ENCODE peak calls at places on chromosomes 2 and 18, in four cellular contexts. F is fibroblast of mammary gland, E is H1, D is neural progenitor cell. V is an unnamed sample.

GRCh38 chr2:185291035-185291647 is 447.5 kb upstream of the FSIP2 start:
- DNase-seq in E (peak; percentile 74), D (peak; percentile 82), F (peak; percentile 55), V (peak; percentile 59)

GRCh38 chr2:31390324-31390723 is 24.2 kb downstream of the XDH start:
- DNase-seq in E (no peak), F (no peak), D (no peak), V (peak; percentile 13)

GRCh38 chr18:37385846-37386435 is 179.7 kb downstream of the CELF4 start:
- DNase-seq in D (peak; percentile 56), E (no peak), F (peak; percentile 48), V (peak; percentile 60)

GRCh38 chr2:4763009-4763408 is 929.2 kb upstream of the SOX11 start:
- DNase-seq in F (no peak), D (peak; percentile 78), E (peak; percentile 63), V (no peak)

GRCh38 chr2:130949954-130950353 is 113.2 kb downstream of the ARHGEF4 start:
- DNase-seq in D (no peak), E (no peak), F (no peak), V (no peak)

GRCh38 chr18:39149211-39149806 is 1583.7 kb upstream of the CELF4 start:
- DNase-seq in F (peak; percentile 4), D (peak; percentile 28), E (no peak), V (no peak)

GRCh38 chr2:124265641-124266040 is 240.6 kb downstream of the CNTNAP5 start:
- DNase-seq in F (no peak), D (no peak), E (no peak), V (no peak)

GRCh38 chr2:150133623-150134022 is 353.8 kb downstream of the RND3 start:
- DNase-seq in D (no peak), F (peak; percentile 95), E (no peak), V (peak; percentile 90)

GRCh38 chr2:29143657-29144056 is 28.4 kb downstream of the CLIP4 start:
- DNase-seq in D (no peak), E (no peak), F (no peak), V (no peak)

GRCh38 chr2:199019898-199020507 is 437.7 kb downstream of the SATB2 start:
- DNase-seq in F (peak; percentile 69), E (no peak), D (peak; percentile 66), V (peak; percentile 65)

GRCh38 chr18:68462148-68462547 is 252.8 kb downstream of the TMX3 start:
- DNase-seq in D (no peak), E (no peak), F (no peak), V (no peak)

GRCh38 chr2:36318547-36318946 is 37.0 kb upstream of the CRIM1 start:
- DNase-seq in D (no peak), F (peak; percentile 20), E (no peak), V (peak; percentile 9)

GRCh38 chr2:6864938-6865345 is 765 bp downstream of the CMPK2 start:
- DNase-seq in F (no peak), D (peak; percentile 41), E (peak; percentile 69), V (no peak)

GRCh38 chr2:12059616-12060441 is 313.4 kb downstream of the LPIN1 start:
- DNase-seq in E (no peak), D (no peak), F (no peak), V (no peak)

GRCh38 chr2:98486374-98486981 is 41.8 kb downstream of the INPP4A start:
- DNase-seq in E (no peak), F (no peak), D (no peak), V (no peak)

GRCh38 chr2:237551071-237551574 is 15.3 kb upstream of the PRLH start:
- DNase-seq in F (no peak), D (no peak), E (no peak), V (no peak)

GRCh38 chr18:67386028-67386427 is 130.5 kb downstream of the DSEL start:
- DNase-seq in D (no peak), E (no peak), F (peak; percentile 45), V (peak; percentile 54)

GRCh38 chr18:3151379-3152264 is 68.1 kb downstream of the MYOM1 start:
- DNase-seq in F (peak; percentile 45), D (peak; percentile 46), E (no peak), V (peak; percentile 50)

GRCh38 chr2:12488365-12488972 is 228.3 kb upstream of the TRIB2 start:
- DNase-seq in E (no peak), D (no peak), F (no peak), V (no peak)

GRCh38 chr18:8699948-8700347 is 5.4 kb upstream of the MTCL1 start:
- DNase-seq in F (peak; percentile 55), D (no peak), E (no peak), V (peak; percentile 72)

GRCh38 chr2:70994055-70994444 is 623 bp downstream of the TEX261 start:
- DNase-seq in E (no peak), D (peak; percentile 15), F (no peak), V (peak; percentile 2)

GRCh38 chr2:126446106-126446695 is 209.8 kb upstream of the GYPC start:
- DNase-seq in E (no peak), F (no peak), D (peak; percentile 40), V (no peak)

GRCh38 chr2:64592994-64593655 is 60.6 kb downstream of the SERTAD2 start:
- DNase-seq in D (no peak), E (no peak), F (peak; percentile 47), V (peak; percentile 52)

GRCh38 chr2:226611944-226612318 is 187.7 kb downstream of the IRS1 start:
- DNase-seq in D (no peak), E (no peak), F (peak; percentile 82), V (peak; percentile 61)

GRCh38 chr2:1854747-1855146 is 110.4 kb upstream of the PXDN start:
- DNase-seq in D (peak; percentile 86), E (peak; percentile 75), F (peak; percentile 28), V (peak; percentile 53)

GRCh38 chr18:3457261-3457724 is 7.3 kb downstream of the TGIF1 start:
- DNase-seq in E (no peak), F (no peak), D (no peak), V (no peak)

GRCh38 chr2:212520340-212520739 is 18.3 kb downstream of the ERBB4 start:
- DNase-seq in F (peak; percentile 19), E (no peak), D (peak; percentile 33), V (peak; percentile 26)

GRCh38 chr2:174337337-174338154 is 2.8 kb downstream of the SP9 start:
- DNase-seq in F (no peak), E (peak; percentile 78), D (peak; percentile 85), V (no peak)

GRCh38 chr2:128323501-128323931 is 4.8 kb upstream of the HS6ST1 start:
- DNase-seq in E (no peak), D (no peak), F (no peak), V (no peak)

GRCh38 chr2:229641676-229642075 is 72.7 kb downstream of the DNER start:
- DNase-seq in F (no peak), E (no peak), D (no peak), V (no peak)

GRCh38 chr18:32714571-32715148 is 58.2 kb downstream of the KLHL14 start:
- DNase-seq in D (peak; percentile 77), F (peak; percentile 69), E (peak; percentile 56), V (peak; percentile 67)

GRCh38 chr2:237744613-237745249 is 53.8 kb upstream of the RBM44 start:
- DNase-seq in D (peak; percentile 71), F (peak; percentile 52), E (peak; percentile 96), V (peak; percentile 66)

GRCh38 chr2:38104598-38104997 is 28.6 kb upstream of the CYP1B1 start:
- DNase-seq in E (no peak), F (no peak), D (no peak), V (no peak)

GRCh38 chr2:183207110-183207509 is 82.9 kb downstream of the NUP35 start:
- DNase-seq in E (no peak), D (peak; percentile 29), F (peak; percentile 3), V (peak; percentile 66)

GRCh38 chr2:108593547-108594098 is 59.4 kb downstream of the LIMS1 start:
- DNase-seq in D (no peak), F (peak; percentile 94), E (no peak), V (peak; percentile 94)

GRCh38 chr2:592737-593136 is 84.5 kb downstream of the TMEM18 start:
- DNase-seq in E (no peak), F (no peak), D (no peak), V (no peak)

GRCh38 chr2:595831-596592 is 81.2 kb downstream of the TMEM18 start:
- DNase-seq in D (no peak), E (no peak), F (no peak), V (no peak)

GRCh38 chr2:594297-594949 is 82.8 kb downstream of the TMEM18 start:
- DNase-seq in D (no peak), E (no peak), F (no peak), V (no peak)

GRCh38 chr2:595141-595805 is 81.9 kb downstream of the TMEM18 start:
- DNase-seq in D (no peak), E (no peak), F (no peak), V (no peak)

GRCh38 chr2:593354-594026 is 83.7 kb downstream of the TMEM18 start:
- DNase-seq in F (no peak), D (no peak), E (no peak), V (no peak)
- TF ChIP-seq CTCF in F (no peak), D (no peak), E (no peak), V (no peak)

GRCh38 chr2:9206991-9207640 is 504 bp downstream of the ASAP2 start:
- DNase-seq in E (peak; percentile 73), F (no peak), D (no peak), V (no peak)
- H3K4me3 ChIP-seq in E (peak overlapping the region; percentile 67), F (peak overlapping the region; percentile 70), D (peak overlapping the region; percentile 89), V (peak overlapping the region; percentile 92)

GRCh38 chr18:45652703-45653490 is 37.6 kb downstream of the SLC14A2 start:
- DNase-seq in D (no peak), E (no peak), F (peak; percentile 28), V (no peak)

GRCh38 chr18:45656194-45656593 is 40.9 kb downstream of the SLC14A2 start:
- DNase-seq in E (no peak), D (no peak), F (no peak), V (no peak)

GRCh38 chr18:45658756-45659155 is 43.5 kb downstream of the SLC14A2 start:
- DNase-seq in E (no peak), F (peak; percentile 78), D (no peak), V (peak; percentile 20)

GRCh38 chr18:45654677-45655076 is 39.4 kb downstream of the SLC14A2 start:
- DNase-seq in E (no peak), F (no peak), D (no peak), V (no peak)

DNA sequence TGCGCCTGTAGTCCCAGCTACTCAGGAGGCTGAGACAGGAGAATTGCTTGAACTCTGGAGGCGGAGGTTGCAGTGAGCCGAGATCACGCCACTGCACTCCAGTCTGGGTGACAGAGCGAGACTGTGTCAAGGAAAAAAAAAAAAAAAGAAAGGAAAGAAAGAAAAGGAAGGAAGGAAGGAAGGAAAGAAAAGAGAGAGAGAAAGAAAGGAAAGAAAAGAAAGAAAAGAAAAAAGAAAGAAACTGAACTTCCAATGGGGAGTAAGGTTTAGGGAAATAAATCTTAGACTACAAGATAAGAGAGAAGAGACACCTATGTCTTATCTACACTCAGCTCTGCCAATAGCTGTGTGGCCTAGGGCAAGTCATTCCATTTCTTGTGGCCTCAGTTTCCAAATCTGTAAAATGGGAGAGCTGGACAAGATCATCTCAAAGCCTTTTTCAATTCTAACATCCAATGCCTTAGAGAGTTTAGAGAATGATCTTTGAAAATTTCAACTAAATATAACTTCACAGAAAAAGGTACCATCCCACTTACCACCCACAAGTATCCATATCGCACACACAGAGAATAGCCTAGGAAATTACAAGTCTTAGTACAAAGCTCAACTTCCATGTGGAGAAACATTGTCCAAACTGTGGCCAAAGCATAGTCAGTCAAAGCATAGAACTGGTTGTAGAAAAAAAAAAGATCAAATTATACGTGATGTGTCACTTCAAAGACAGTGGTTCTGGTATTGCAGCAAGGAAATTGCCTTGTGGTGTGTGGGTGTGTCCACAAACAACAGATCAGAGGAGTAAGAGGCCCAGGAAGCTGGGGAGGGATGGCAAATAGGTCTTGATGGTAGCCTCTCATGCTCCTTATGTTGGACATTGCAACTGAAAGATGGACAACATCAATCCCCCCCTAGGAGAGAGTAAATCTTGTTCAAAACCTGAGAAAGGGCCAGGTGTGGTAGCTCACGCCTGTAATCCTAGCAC is 42.4 kb downstream of the SLC14A2 start:
- DNase-seq in E (no peak), F (peak; percentile 77), D (no peak), V (no peak)
- TF ChIP-seq CTCF in E (no peak), F (no peak), D (no peak), V (no peak)

GRCh38 chr18:48714873-48715272 is 176.0 kb downstream of the CTIF start:
- DNase-seq in E (no peak), F (no peak), D (peak; percentile 70), V (no peak)
- H3K4me3 ChIP-seq in E (no peak overlapping the region), F (no peak overlapping the region), D (no peak overlapping the region), V (no peak overlapping the region)

V was measured in fibroblast of the aortic adventitia.